ENCODE peak calls at places on chromosomes 12 and 14, in seven cellular contexts. M, H, R, E, A, Z and F are unnamed samples. For H3K4me1, the result is how much of the 10 kb centered on the place peaks cover.

GRCh38 chr12:127688901-127689428 is 578.0 kb upstream of the TMEM132C start:
- DNase-seq in M (no peak), H (no peak), R (no peak), E (no peak), A (no peak), Z (no peak), F (no peak)

GRCh38 chr14:92408186-92408585 is 85.2 kb downstream of the SLC24A4 start:
- DNase-seq in M (no peak), H (peak), R (peak), E (no peak), A (no peak), Z (no peak), F (no peak)

GRCh38 chr12:61504396-61505115 is 755.6 kb upstream of the USP15 start:
- DNase-seq in M (no peak), H (no peak), R (no peak), E (no peak), A (no peak), Z (peak), F (no peak)

GRCh38 chr12:57726151-57726883 is 12.2 kb downstream of the AGAP2 start:
- DNase-seq in M (peak), H (peak), R (peak), E (peak), A (no peak), Z (peak), F (no peak)

GRCh38 chr14:39109893-39110715 is 4.0 kb upstream of the GEMIN2 start:
- DNase-seq in M (no peak), H (no peak), R (no peak), E (no peak), A (no peak), Z (no peak), F (no peak)

GRCh38 chr12:119258149-119258548 is 76.4 kb upstream of the CCDC60 start:
- DNase-seq in M (no peak), H (no peak), R (no peak), E (no peak), A (no peak), Z (no peak), F (no peak)

GRCh38 chr12:1318327-1319031 is 275.9 kb downstream of the FBXL14 start:
- DNase-seq in M (no peak), H (peak), R (peak), E (peak), A (no peak), Z (peak), F (no peak)

GRCh38 chr12:55142896-55143870 is 17.0 kb downstream of the OR9K2 start:
- DNase-seq in M (no peak), H (peak), R (peak), E (no peak), A (no peak), Z (peak), F (peak)

GRCh38 chr12:32039917-32040575 is 66.6 kb upstream of the BICD1 start:
- DNase-seq in M (no peak), H (peak), R (no peak), E (no peak), A (no peak), Z (peak), F (no peak)

GRCh38 chr14:92135269-92135668 is 13.5 kb downstream of the CPSF2 start:
- DNase-seq in M (no peak), H (peak), R (peak), E (no peak), A (no peak), Z (no peak), F (no peak)

GRCh38 chr12:104579716-104580495 is 123.2 kb downstream of the CHST11 start:
- DNase-seq in M (no peak), H (no peak), R (no peak), E (no peak), A (no peak), Z (no peak), F (no peak)

GRCh38 chr12:106771425-106771824 is 3.1 kb upstream of the RIC8B start:
- DNase-seq in M (no peak), H (no peak), R (no peak), E (no peak), A (no peak), Z (no peak), F (no peak)

GRCh38 chr12:58066296-58066695 is 124.9 kb downstream of the ATP23 start:
- DNase-seq in M (no peak), H (peak), R (no peak), E (no peak), A (no peak), Z (no peak), F (no peak)

GRCh38 chr14:73807439-73807838 is 44.2 kb upstream of the PTGR2 start:
- DNase-seq in M (no peak), H (no peak), R (no peak), E (no peak), A (no peak), Z (no peak), F (no peak)

GRCh38 chr12:4412462-4412861 is 33.0 kb upstream of the FGF23 start:
- DNase-seq in M (no peak), H (no peak), R (no peak), E (no peak), A (no peak), Z (peak), F (no peak)

GRCh38 chr14:104969741-104970230 is 8.4 kb downstream of the AHNAK2 start:
- DNase-seq in M (no peak), H (no peak), R (no peak), E (peak), A (no peak), Z (no peak), F (no peak)

GRCh38 chr12:12024958-12025682 is 45.6 kb upstream of the BCL2L14 start:
- DNase-seq in M (no peak), H (no peak), R (no peak), E (no peak), A (no peak), Z (peak), F (peak)

GRCh38 chr12:97535582-97535981 is 73.0 kb downstream of the RMST start:
- DNase-seq in M (no peak), H (peak), R (no peak), E (no peak), A (no peak), Z (no peak), F (no peak)

GRCh38 chr12:62900686-62901272 is 34.2 kb downstream of the PPM1H start:
- DNase-seq in M (no peak), H (no peak), R (no peak), E (no peak), A (no peak), Z (no peak), F (no peak)

GRCh38 chr14:97602438-97603117 is 805.4 kb downstream of the VRK1 start:
- DNase-seq in M (no peak), H (no peak), R (no peak), E (no peak), A (peak), Z (no peak), F (peak)

GRCh38 chr12:15276088-15276698 is 46.1 kb upstream of the PTPRO start:
- DNase-seq in M (no peak), H (peak), R (peak), E (no peak), A (no peak), Z (peak), F (no peak)

GRCh38 chr12:47066278-47067048 is 13.0 kb upstream of the PCED1B start:
- DNase-seq in M (no peak), H (peak), R (peak), E (no peak), A (no peak), Z (no peak), F (peak)

GRCh38 chr12:106113446-106114083 is 25.2 kb downstream of the NUAK1 start:
- DNase-seq in M (no peak), H (no peak), R (no peak), E (no peak), A (no peak), Z (no peak), F (no peak)

GRCh38 chr14:69153848-69154208 is 909 bp upstream of the DCAF5 start:
- DNase-seq in M (no peak), H (peak), R (no peak), E (no peak), A (no peak), Z (peak), F (no peak)

GRCh38 chr12:113268136-113268535 is 46.9 kb downstream of the TPCN1 start:
- DNase-seq in M (no peak), H (no peak), R (no peak), E (no peak), A (no peak), Z (no peak), F (no peak)

GRCh38 chr12:3217683-3218079 is 140.5 kb downstream of the TSPAN9 start:
- DNase-seq in M (no peak), H (no peak), R (no peak), E (no peak), A (no peak), Z (no peak), F (no peak)

GRCh38 chr14:53955671-53956426 is 776 bp downstream of the BMP4 start:
- DNase-seq in M (peak), H (peak), R (no peak), E (peak), A (no peak), Z (peak), F (no peak)

GRCh38 chr12:116910645-116911449 is at the start of gene FBXW8:
- DNase-seq in M (peak), H (peak), R (peak), E (peak), A (peak), Z (peak), F (peak)

GRCh38 chr14:51357250-51357649 is 117.2 kb downstream of the TMX1 start:
- DNase-seq in M (no peak), H (peak), R (peak), E (no peak), A (no peak), Z (no peak), F (no peak)

GRCh38 chr14:89469210-89470198 is 52.5 kb upstream of the FOXN3 start:
- DNase-seq in M (no peak), H (no peak), R (peak), E (no peak), A (no peak), Z (no peak), F (no peak)

GRCh38 chr12:50745861-50746260 is 18.0 kb upstream of the ATF1 start:
- DNase-seq in M (no peak), H (peak), R (no peak), E (no peak), A (no peak), Z (no peak), F (no peak)

GRCh38 chr14:75359098-75359497 is 68.7 kb upstream of the JDP2 start:
- DNase-seq in M (no peak), H (no peak), R (no peak), E (no peak), A (no peak), Z (no peak), F (no peak)

GRCh38 chr12:123232472-123232806 is 502 bp downstream of the MPHOSPH9 start:
- DNase-seq in M (no peak), H (no peak), R (no peak), E (no peak), A (no peak), Z (no peak), F (no peak)

GRCh38 chr14:37844614-37845013 is 249.2 kb downstream of the TTC6 start:
- DNase-seq in M (no peak), H (no peak), R (no peak), E (no peak), A (no peak), Z (no peak), F (no peak)

GRCh38 chr12:49198431-49199155 is 9.7 kb upstream of the TUBA1A start:
- DNase-seq in M (no peak), H (peak), R (peak), E (peak), A (no peak), Z (peak), F (no peak)

GRCh38 chr12:80567391-80567790 is 123.4 kb downstream of the PTPRQ start:
- DNase-seq in M (no peak), H (peak), R (peak), E (no peak), A (no peak), Z (no peak), F (no peak)

GRCh38 chr14:103141117-103141796 is 18.0 kb downstream of the TNFAIP2 start:
- DNase-seq in M (peak), H (peak), R (peak), E (peak), A (no peak), Z (peak), F (no peak)

GRCh38 chr14:74577247-74577947 is 34.6 kb downstream of the LTBP2 start:
- DNase-seq in M (peak), H (peak), R (peak), E (no peak), A (no peak), Z (no peak), F (no peak)

GRCh38 chr14:63487724-63488123 is 55.5 kb downstream of the PPP2R5E start:
- DNase-seq in M (no peak), H (no peak), R (no peak), E (no peak), A (no peak), Z (no peak), F (no peak)
- H3K4me1 ChIP-seq in M (under half), H (under half), R (under half), E (half or more), A (under half), Z (under half), F (under half)

GRCh38 chr12:120359159-120359527 is 9.8 kb downstream of the MSI1 start:
- DNase-seq in M (no peak), H (no peak), R (no peak), E (no peak), A (no peak), Z (peak), F (no peak)
- H3K4me3 ChIP-seq in M (no peak), H (no peak), R (no peak), E (no peak), A (no peak), Z (no peak), F (no peak)

GRCh38 chr14:55756563-55756962 is 176.6 kb downstream of the KTN1 start:
- DNase-seq in M (no peak), H (no peak), R (no peak), E (no peak), A (no peak), Z (no peak), F (no peak)
- H3K4me1 ChIP-seq in M (under half), H (under half), R (under half), E (under half), A (under half), Z (under half), F (under half)

GRCh38 chr14:24194873-24195185 is 412 bp downstream of the TM9SF1 start:
- DNase-seq in M (no peak), H (no peak), R (no peak), E (no peak), A (no peak), Z (no peak), F (no peak)

GRCh38 chr14:24192933-24193332 is 2.3 kb downstream of the TM9SF1 start:
- DNase-seq in M (no peak), H (no peak), R (no peak), E (no peak), A (no peak), Z (no peak), F (no peak)

GRCh38 chr14:24196071-24197061 is 1.1 kb upstream of the TM9SF1 start:
- DNase-seq in M (no peak), H (peak), R (peak), E (no peak), A (no peak), Z (no peak), F (no peak)

GRCh38 chr14:24195186-24196070 is at the start of gene TM9SF1:
- DNase-seq in M (peak), H (peak), R (peak), E (peak), A (peak), Z (peak), F (peak)

GRCh38 chr14:24194186-24194872 is 912 bp downstream of the TM9SF1 start:
- DNase-seq in M (no peak), H (no peak), R (no peak), E (no peak), A (no peak), Z (no peak), F (no peak)
- H3K4me3 ChIP-seq in M (peak), H (peak), R (peak), E (no peak), A (peak), Z (peak), F (peak)

GRCh38 chr14:32697704-32698103 is 241.0 kb upstream of the NPAS3 start:
- DNase-seq in M (no peak), H (peak), R (peak), E (no peak), A (no peak), Z (no peak), F (no peak)
- H3K4me1 ChIP-seq in M (under half), H (under half), R (under half), E (under half), A (under half), Z (under half), F (under half)

DNA sequence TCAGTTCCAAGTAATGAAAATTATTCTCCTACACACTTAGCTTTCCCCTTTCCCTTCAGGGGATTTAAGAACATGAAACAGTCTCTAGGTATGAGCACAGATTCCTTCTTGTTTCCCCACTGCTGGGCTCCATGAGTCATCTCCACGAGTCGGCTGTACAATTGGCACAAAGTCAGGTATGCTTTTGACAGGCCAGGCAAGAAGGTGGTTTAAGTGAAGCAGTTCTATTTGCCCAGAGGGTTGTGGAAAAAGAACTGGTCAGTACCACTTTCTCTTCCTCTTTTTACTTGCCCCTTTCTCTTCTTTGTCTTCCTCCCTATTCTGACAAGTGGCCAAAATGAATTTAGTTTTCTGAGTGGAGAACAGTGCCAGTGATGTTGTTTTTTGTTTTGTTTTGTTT is 16.3 kb downstream of the DYNC1H1 start:
- DNase-seq in M (peak), H (peak), R (peak), E (no peak), A (no peak), Z (no peak), F (no peak)
- H3K4me3 ChIP-seq in M (no peak), H (no peak), R (no peak), E (no peak), A (no peak), Z (no peak), F (no peak)